ENCODE peak calls at places on chromosomes 1 and 21, in ten cellular contexts. V is stimulated activated CD4-positive, alpha-beta T cell treated with anti-CD3 and anti-CD28 coated beads, Interleukin-1b, Interleukin-23, amount 100 ng/mL, for 1 hour; P is fibroblast of the conjunctiva; G is activated T-cell treated with anti-CD3 and anti-CD28 coated beads for 1 hour; O is stimulated activated CD8-positive, alpha-beta memory T cell treated with anti-CD3 and anti-CD28 coated beads, Interleukin-2, amount 100 ng/mL, for 1 hour; F is heart left ventricle; T is fibroblast of villous mesenchyme; D is dorsolateral prefrontal cortex; A is epithelial cell of proximal tubule; W is skeletal muscle cell. N is an unnamed sample.

GRCh38 chr1:242467556-242468145 is 56.8 kb downstream of the PLD5 start:
- DNase-seq in D (no peak), F (peak), T (peak), V (no peak), P (peak), W (peak), O (no peak), A (no peak), G (no peak), N (peak)

GRCh38 chr1:1090424-1091343 is 16.6 kb upstream of the RNF223 start:
- DNase-seq in A (no peak), D (no peak), F (no peak), P (no peak), T (no peak), V (no peak), O (no peak), W (no peak), G (no peak), N (no peak)

GRCh38 chr1:24711329-24711728 is 33.9 kb upstream of the CLIC4 start:
- DNase-seq in G (no peak), P (no peak), W (no peak), O (no peak), F (no peak), T (no peak), D (no peak), V (no peak), A (no peak), N (no peak)

GRCh38 chr21:31117046-31117916 is 79.0 kb upstream of the KRTAP19-8 start:
- DNase-seq in D (no peak), G (no peak), T (peak), F (no peak), V (no peak), W (peak), P (peak), O (no peak), A (peak), N (peak)

GRCh38 chr1:207869859-207870258 is 41.1 kb downstream of the CD34 start:
- DNase-seq in A (no peak), D (no peak), G (no peak), P (no peak), F (no peak), W (no peak), T (no peak), V (no peak), O (no peak), N (no peak)

GRCh38 chr1:2378956-2379732 is 12.2 kb downstream of the MORN1 start:
- DNase-seq in P (no peak), T (no peak), G (no peak), F (peak), V (no peak), D (peak), O (no peak), W (no peak), A (no peak), N (no peak)

GRCh38 chr1:70518106-70518505 is 107.0 kb downstream of the CTH start:
- DNase-seq in G (no peak), A (no peak), F (no peak), T (no peak), W (no peak), D (no peak), O (no peak), V (no peak), P (no peak), N (no peak)

GRCh38 chr1:235397733-235398132 is 30.5 kb downstream of the TBCE start:
- DNase-seq in F (no peak), V (no peak), W (peak), G (no peak), D (no peak), P (peak), A (no peak), O (no peak), T (peak), N (peak)

GRCh38 chr1:96749618-96750017 is 28.0 kb downstream of the PTBP2 start:
- DNase-seq in T (no peak), V (no peak), O (no peak), F (no peak), W (no peak), D (no peak), G (no peak), A (no peak), P (no peak), N (no peak)

GRCh38 chr1:21536223-21536622 is 27.0 kb downstream of the ALPL start:
- DNase-seq in D (no peak), F (no peak), T (no peak), W (no peak), O (no peak), G (no peak), A (no peak), P (no peak), V (no peak), N (peak)

GRCh38 chr1:222054416-222054815 is 312.5 kb upstream of the DUSP10 start:
- DNase-seq in D (no peak), T (no peak), A (no peak), P (no peak), W (no peak), V (no peak), G (no peak), O (no peak), F (no peak), N (no peak)

GRCh38 chr1:200794506-200795065 is 55.9 kb downstream of the CAMSAP2 start:
- DNase-seq in V (no peak), W (no peak), G (no peak), P (no peak), O (no peak), T (no peak), F (no peak), A (no peak), D (no peak), N (no peak)

GRCh38 chr1:44217809-44218410 is 4.6 kb downstream of the DMAP1 start:
- DNase-seq in F (peak), V (peak), D (peak), P (peak), O (peak), G (peak), W (peak), T (peak), A (peak), N (peak)

GRCh38 chr1:172670316-172670715 is 11.4 kb downstream of the FASLG start:
- DNase-seq in G (no peak), O (no peak), T (no peak), F (no peak), W (no peak), V (no peak), D (no peak), A (no peak), P (no peak), N (no peak)

N was measured in fibroblast of pulmonary artery.